ENCODE peak calls at places on chromosomes 5 and 9, in ten cellular contexts. One of them, this sample, is unnamed. For H3K4me1 and H3K9me3, the result is how much of the 10 kb centered on the place peaks cover.

GRCh38 chr9:104746798-104747197 is 685 bp upstream of the NIPSNAP3A start:
- DNase-seq in kidney: no peak
- DNase-seq in mucosa of descending colon: no peak
- DNase-seq in left lung: no peak
- DNase-seq in thyroid gland: no peak
- DNase-seq in DND-41: no peak
- DNase-seq in tibial nerve: no peak
- DNase-seq in CD8-positive, alpha-beta T cell: no peak
- DNase-seq in Peyer's patch: no peak
- DNase-seq in SK-N-SH: no peak
- DNase-seq in this sample: no peak

GRCh38 chr9:36100532-36100931 is 36.0 kb upstream of the GLIPR2 start:
- DNase-seq in SK-N-SH: no peak
- DNase-seq in mucosa of descending colon: no peak
- DNase-seq in thyroid gland: no peak
- DNase-seq in kidney: no peak
- DNase-seq in DND-41: no peak
- DNase-seq in tibial nerve: no peak
- DNase-seq in Peyer's patch: no peak
- DNase-seq in CD8-positive, alpha-beta T cell: no peak
- DNase-seq in left lung: no peak
- DNase-seq in this sample: no peak

GRCh38 chr5:73759771-73760170 is 133.8 kb downstream of the ARHGEF28 start:
- DNase-seq in SK-N-SH: no peak
- DNase-seq in kidney: no peak
- DNase-seq in CD8-positive, alpha-beta T cell: no peak
- DNase-seq in mucosa of descending colon: no peak
- DNase-seq in thyroid gland: no peak
- DNase-seq in tibial nerve: no peak
- DNase-seq in Peyer's patch: no peak
- DNase-seq in left lung: no peak
- DNase-seq in DND-41: no peak
- DNase-seq in this sample: no peak

GRCh38 chr5:97102010-97102470 is 40.4 kb downstream of the LIX1 start:
- DNase-seq in tibial nerve: no peak
- DNase-seq in kidney: no peak
- DNase-seq in mucosa of descending colon: no peak
- DNase-seq in Peyer's patch: no peak
- DNase-seq in CD8-positive, alpha-beta T cell: no peak
- DNase-seq in thyroid gland: no peak
- DNase-seq in DND-41: no peak
- DNase-seq in SK-N-SH: no peak
- DNase-seq in left lung: no peak
- DNase-seq in this sample: no peak

GRCh38 chr5:94884294-94884693 is 265.8 kb downstream of the SLF1 start:
- DNase-seq in tibial nerve: peak
- DNase-seq in SK-N-SH: no peak
- DNase-seq in CD8-positive, alpha-beta T cell: no peak
- DNase-seq in left lung: no peak
- DNase-seq in DND-41: no peak
- DNase-seq in thyroid gland: no peak
- DNase-seq in Peyer's patch: no peak
- DNase-seq in kidney: peak
- DNase-seq in mucosa of descending colon: no peak
- DNase-seq in this sample: no peak

GRCh38 chr9:87338075-87338989 is 159.3 kb upstream of the DAPK1 start:
- DNase-seq in thyroid gland: no peak
- DNase-seq in left lung: no peak
- DNase-seq in kidney: no peak
- DNase-seq in SK-N-SH: peak
- DNase-seq in mucosa of descending colon: no peak
- DNase-seq in CD8-positive, alpha-beta T cell: no peak
- DNase-seq in tibial nerve: no peak
- DNase-seq in DND-41: no peak
- DNase-seq in Peyer's patch: no peak
- DNase-seq in this sample: no peak

GRCh38 chr5:160197341-160198147 is 31.8 kb upstream of the FABP6 start:
- DNase-seq in DND-41: no peak
- DNase-seq in tibial nerve: no peak
- DNase-seq in kidney: peak
- DNase-seq in thyroid gland: no peak
- DNase-seq in mucosa of descending colon: no peak
- DNase-seq in SK-N-SH: peak
- DNase-seq in CD8-positive, alpha-beta T cell: no peak
- DNase-seq in left lung: no peak
- DNase-seq in Peyer's patch: no peak
- DNase-seq in this sample: no peak

GRCh38 chr9:104494808-104495207 is 9.3 kb upstream of the OR13F1 start:
- DNase-seq in thyroid gland: no peak
- DNase-seq in CD8-positive, alpha-beta T cell: no peak
- DNase-seq in SK-N-SH: peak
- DNase-seq in kidney: no peak
- DNase-seq in DND-41: no peak
- DNase-seq in tibial nerve: no peak
- DNase-seq in mucosa of descending colon: no peak
- DNase-seq in left lung: no peak
- DNase-seq in Peyer's patch: no peak
- DNase-seq in this sample: no peak

GRCh38 chr5:123119334-123119986 is 30.4 kb downstream of the PRDM6 start:
- DNase-seq in Peyer's patch: no peak
- DNase-seq in left lung: peak
- DNase-seq in tibial nerve: no peak
- DNase-seq in kidney: peak
- DNase-seq in mucosa of descending colon: no peak
- DNase-seq in thyroid gland: no peak
- DNase-seq in SK-N-SH: no peak
- DNase-seq in DND-41: no peak
- DNase-seq in CD8-positive, alpha-beta T cell: no peak
- DNase-seq in this sample: peak

GRCh38 chr5:148455055-148455675 is 71.4 kb downstream of the FBXO38 start:
- DNase-seq in tibial nerve: no peak
- DNase-seq in left lung: no peak
- DNase-seq in CD8-positive, alpha-beta T cell: no peak
- DNase-seq in thyroid gland: no peak
- DNase-seq in kidney: no peak
- DNase-seq in Peyer's patch: no peak
- DNase-seq in SK-N-SH: no peak
- DNase-seq in mucosa of descending colon: no peak
- DNase-seq in DND-41: no peak
- DNase-seq in this sample: no peak

GRCh38 chr9:29209748-29210276 is 1636.5 kb upstream of the C9orf72 start:
- DNase-seq in thyroid gland: no peak
- DNase-seq in kidney: no peak
- DNase-seq in CD8-positive, alpha-beta T cell: no peak
- DNase-seq in tibial nerve: no peak
- DNase-seq in Peyer's patch: no peak
- DNase-seq in left lung: no peak
- DNase-seq in SK-N-SH: peak
- DNase-seq in DND-41: no peak
- DNase-seq in mucosa of descending colon: no peak
- DNase-seq in this sample: no peak

GRCh38 chr9:104810421-104811339 is 46.8 kb downstream of the NIPSNAP3B start:
- DNase-seq in SK-N-SH: no peak
- DNase-seq in thyroid gland: peak
- DNase-seq in mucosa of descending colon: peak
- DNase-seq in kidney: peak
- DNase-seq in CD8-positive, alpha-beta T cell: no peak
- DNase-seq in Peyer's patch: no peak
- DNase-seq in DND-41: no peak
- DNase-seq in left lung: no peak
- DNase-seq in tibial nerve: no peak
- DNase-seq in this sample: peak

GRCh38 chr9:19378154-19378553 is 1.9 kb downstream of the RPS6 start:
- DNase-seq in CD8-positive, alpha-beta T cell: no peak
- DNase-seq in tibial nerve: no peak
- DNase-seq in kidney: no peak
- DNase-seq in thyroid gland: no peak
- DNase-seq in mucosa of descending colon: no peak
- DNase-seq in Peyer's patch: no peak
- DNase-seq in left lung: peak
- DNase-seq in DND-41: no peak
- DNase-seq in SK-N-SH: no peak
- DNase-seq in this sample: no peak

GRCh38 chr9:89367726-89368437 is 49.6 kb downstream of the SECISBP2 start:
- DNase-seq in thyroid gland: no peak
- DNase-seq in Peyer's patch: no peak
- DNase-seq in tibial nerve: no peak
- DNase-seq in kidney: peak
- DNase-seq in SK-N-SH: no peak
- DNase-seq in CD8-positive, alpha-beta T cell: no peak
- DNase-seq in DND-41: no peak
- DNase-seq in left lung: no peak
- DNase-seq in mucosa of descending colon: no peak
- DNase-seq in this sample: no peak

GRCh38 chr9:5869315-5870019 is 21.2 kb upstream of the MLANA start:
- DNase-seq in kidney: no peak
- DNase-seq in thyroid gland: no peak
- DNase-seq in SK-N-SH: no peak
- DNase-seq in tibial nerve: no peak
- DNase-seq in mucosa of descending colon: no peak
- DNase-seq in CD8-positive, alpha-beta T cell: no peak
- DNase-seq in DND-41: peak
- DNase-seq in Peyer's patch: no peak
- DNase-seq in left lung: no peak
- DNase-seq in this sample: no peak

DNA sequence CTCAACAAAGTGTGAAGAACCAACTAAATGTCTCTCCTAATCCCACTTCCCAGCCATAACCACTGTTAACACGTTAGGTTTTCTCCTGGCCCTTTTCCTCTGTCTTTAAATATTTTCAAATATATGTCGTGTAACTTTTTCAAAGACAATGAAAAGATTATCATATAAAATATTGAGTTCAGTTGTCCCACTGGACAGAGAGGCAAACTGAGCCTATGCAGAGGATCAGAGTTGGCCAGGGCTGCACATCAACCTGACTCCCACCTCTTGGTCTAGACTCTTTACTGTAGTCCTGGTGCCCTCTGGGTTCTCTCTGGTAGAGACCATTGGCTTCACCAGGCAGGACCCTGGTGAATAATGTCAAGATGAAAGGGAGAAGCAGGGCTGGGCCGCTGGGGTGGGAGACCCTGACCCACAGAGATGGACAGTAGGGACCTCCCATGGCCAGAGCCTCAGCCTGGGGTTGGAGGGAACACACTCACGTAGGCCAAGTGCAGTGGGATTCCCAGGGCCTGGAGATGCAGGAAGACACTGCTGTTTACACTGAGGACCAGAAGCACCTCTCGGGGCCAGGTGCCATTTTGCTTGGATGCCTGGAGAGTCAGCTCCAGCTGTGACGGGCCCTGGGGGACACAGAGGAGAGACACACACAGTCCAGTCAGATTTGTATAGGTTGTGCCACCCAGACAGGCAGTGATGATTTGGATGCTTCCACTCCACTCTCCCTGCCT is 25.1 kb downstream of the ENG start:
- DNase-seq in CD8-positive, alpha-beta T cell: no peak
- DNase-seq in Peyer's patch: no peak
- DNase-seq in left lung: no peak
- DNase-seq in DND-41: no peak
- DNase-seq in mucosa of descending colon: no peak
- DNase-seq in SK-N-SH: no peak
- DNase-seq in tibial nerve: no peak
- DNase-seq in thyroid gland: no peak
- DNase-seq in kidney: no peak
- DNase-seq in this sample: no peak
- H3K4me1 ChIP-seq in CD8-positive, alpha-beta T cell: under half
- H3K4me1 ChIP-seq in Peyer's patch: under half
- H3K4me1 ChIP-seq in left lung: half or more
- H3K4me1 ChIP-seq in DND-41: under half
- H3K4me1 ChIP-seq in mucosa of descending colon: under half
- H3K4me1 ChIP-seq in SK-N-SH: under half
- H3K4me1 ChIP-seq in tibial nerve: half or more
- H3K4me1 ChIP-seq in thyroid gland: half or more
- H3K4me1 ChIP-seq in kidney: under half
- H3K4me1 ChIP-seq in this sample: under half

DNA sequence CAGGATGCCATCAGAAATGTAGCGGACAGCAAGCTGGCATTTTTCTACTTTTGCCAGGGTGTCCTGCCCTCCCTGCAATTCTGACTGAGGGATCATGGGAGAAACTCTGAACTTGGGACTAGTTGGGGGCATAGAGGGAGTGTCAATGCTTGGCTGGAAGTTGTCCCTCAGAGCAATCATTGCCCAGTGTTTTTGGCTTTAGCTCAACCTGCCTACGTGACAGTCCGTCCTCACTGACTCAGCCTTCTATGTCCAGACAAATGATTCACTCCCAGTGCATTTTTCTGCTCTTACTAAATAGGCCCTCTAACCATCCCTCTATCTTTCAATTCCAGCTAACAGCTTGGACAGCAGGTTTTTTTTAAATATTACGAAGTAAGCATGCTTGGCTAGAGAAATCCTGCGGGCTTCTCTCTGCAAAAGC is 627.4 kb downstream of the TLR4 start:
- DNase-seq in left lung: no peak
- DNase-seq in thyroid gland: no peak
- DNase-seq in Peyer's patch: no peak
- DNase-seq in tibial nerve: no peak
- DNase-seq in CD8-positive, alpha-beta T cell: no peak
- DNase-seq in mucosa of descending colon: no peak
- DNase-seq in kidney: no peak
- DNase-seq in DND-41: no peak
- DNase-seq in SK-N-SH: no peak
- DNase-seq in this sample: no peak
- H3K9me3 ChIP-seq in left lung: under half
- H3K9me3 ChIP-seq in thyroid gland: under half
- H3K9me3 ChIP-seq in Peyer's patch: under half
- H3K9me3 ChIP-seq in tibial nerve: under half
- H3K9me3 ChIP-seq in CD8-positive, alpha-beta T cell: under half
- H3K9me3 ChIP-seq in mucosa of descending colon: under half
- H3K9me3 ChIP-seq in kidney: under half
- H3K9me3 ChIP-seq in DND-41: under half
- H3K9me3 ChIP-seq in SK-N-SH: under half
- H3K9me3 ChIP-seq in this sample: under half

DNA sequence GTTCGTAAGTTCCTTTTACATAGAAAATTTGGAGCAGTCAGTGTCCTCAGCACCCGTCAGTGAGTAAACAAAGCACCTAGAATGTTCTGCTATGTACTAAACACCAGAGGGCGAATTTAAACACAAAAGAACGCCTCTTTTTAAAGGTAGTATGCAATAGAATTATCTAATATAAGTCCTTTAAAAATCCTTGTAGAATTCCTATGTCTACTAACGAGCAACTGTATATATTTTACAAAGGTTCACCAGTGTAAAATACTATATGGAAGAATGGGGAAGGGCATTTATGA is 499 bp upstream of the TMEM232 start:
- DNase-seq in Peyer's patch: no peak
- DNase-seq in kidney: no peak
- DNase-seq in mucosa of descending colon: no peak
- DNase-seq in SK-N-SH: no peak
- DNase-seq in left lung: no peak
- DNase-seq in tibial nerve: no peak
- DNase-seq in thyroid gland: no peak
- DNase-seq in CD8-positive, alpha-beta T cell: no peak
- DNase-seq in DND-41: no peak
- DNase-seq in this sample: no peak
- TF ChIP-seq CTCF in Peyer's patch: no peak
- TF ChIP-seq CTCF in kidney: no peak
- TF ChIP-seq CTCF in mucosa of descending colon: no peak
- TF ChIP-seq CTCF in SK-N-SH: peak
- TF ChIP-seq CTCF in left lung: no peak
- TF ChIP-seq CTCF in tibial nerve: no peak
- TF ChIP-seq CTCF in thyroid gland: no peak
- TF ChIP-seq CTCF in CD8-positive, alpha-beta T cell: no peak
- TF ChIP-seq CTCF in DND-41: no peak
- TF ChIP-seq CTCF in this sample: peak

GRCh38 chr9:631596-631995 is 209.9 kb upstream of the DMRT1 start:
- DNase-seq in SK-N-SH: no peak
- DNase-seq in DND-41: peak
- DNase-seq in left lung: no peak
- DNase-seq in mucosa of descending colon: no peak
- DNase-seq in thyroid gland: no peak
- DNase-seq in kidney: no peak
- DNase-seq in Peyer's patch: no peak
- DNase-seq in CD8-positive, alpha-beta T cell: no peak
- DNase-seq in tibial nerve: no peak
- DNase-seq in this sample: no peak
- H3K4me1 ChIP-seq in SK-N-SH: under half
- H3K4me1 ChIP-seq in DND-41: half or more
- H3K4me1 ChIP-seq in left lung: under half
- H3K4me1 ChIP-seq in mucosa of descending colon: under half
- H3K4me1 ChIP-seq in thyroid gland: under half
- H3K4me1 ChIP-seq in kidney: under half
- H3K4me1 ChIP-seq in Peyer's patch: under half
- H3K4me1 ChIP-seq in CD8-positive, alpha-beta T cell: under half
- H3K4me1 ChIP-seq in tibial nerve: under half
- H3K4me1 ChIP-seq in this sample: under half

This sample was measured in body of pancreas.